ENCODE peak calls at places on chromosomes 5 and 9, in eight cellular contexts. A is HT-29; D is SJSA1; M is NCI-H1092; H is stimulated activated CD8-positive, alpha-beta memory T cell treated with anti-CD3 and anti-CD28 coated beads, Interleukin-15, amount 100 ng/mL, for 24 hours; S is iPS-NIHi11; L is effector memory CD8-positive, alpha-beta T cell; E is T-cell. G is an unnamed sample.

GRCh38 chr5:131256507-131256823 is 7.4 kb upstream of the CDC42SE2 start:
- DNase-seq in H (no peak), E (no peak), D (no peak), A (no peak), L (no peak), S (no peak), M (no peak), G (peak)

GRCh38 chr9:93950619-93951601 is 4.2 kb downstream of the BARX1 start:
- DNase-seq in A (peak), E (no peak), L (no peak), M (no peak), S (no peak), H (no peak), D (no peak), G (no peak)

GRCh38 chr9:21690561-21690960 is 111.9 kb upstream of the MTAP start:
- DNase-seq in D (no peak), M (no peak), H (no peak), E (no peak), S (no peak), A (no peak), L (no peak), G (no peak)

GRCh38 chr5:157148734-157149615 is 6.3 kb upstream of the MED7 start:
- DNase-seq in H (peak), E (peak), L (peak), S (peak), A (peak), M (peak), D (peak), G (peak)

GRCh38 chr5:148912714-148913398 is 86.4 kb downstream of the ADRB2 start:
- DNase-seq in E (no peak), M (no peak), D (peak), A (peak), H (no peak), S (peak), L (no peak), G (no peak)

GRCh38 chr5:9207820-9208418 is 338.0 kb downstream of the SEMA5A start:
- DNase-seq in E (no peak), H (no peak), S (peak), L (no peak), D (no peak), M (peak), A (peak), G (no peak)

GRCh38 chr9:137235424-137236237 is 4.9 kb downstream of the SLC34A3 start:
- DNase-seq in H (no peak), A (no peak), E (no peak), S (peak), M (no peak), L (no peak), D (no peak), G (no peak)

GRCh38 chr9:34633851-34634550 is 3.6 kb downstream of the SIGMAR1 start:
- DNase-seq in S (peak), H (peak), M (peak), A (peak), L (peak), D (peak), E (peak), G (peak)

GRCh38 chr9:109248133-109248581 is 72.7 kb downstream of the EPB41L4B start:
- DNase-seq in D (peak), S (no peak), A (no peak), L (no peak), E (no peak), H (no peak), M (no peak), G (no peak)

G was measured in activated CD4-positive, alpha-beta memory T cell treated with anti-CD3 and anti-CD28 coated beads for 36 hours.